ENCODE peak calls at places on chromosomes 12 and 14, in four cellular contexts. X, R, M and B are unnamed samples.

GRCh38 chr14:35435177-35435576 is 30.6 kb upstream of the NFKBIA start:
- DNase-seq in X (no peak), R (no peak), M (peak; percentile 22), B (no peak)

GRCh38 chr14:48391661-48392060 is 716.3 kb upstream of the MDGA2 start:
- DNase-seq in X (no peak), R (no peak), M (no peak), B (no peak)

GRCh38 chr14:104387385-104388010 is 192.1 kb upstream of the C14orf180 start:
- DNase-seq in X (no peak), R (no peak), M (no peak), B (no peak)

GRCh38 chr14:25041484-25041883 is 8.5 kb downstream of the STXBP6 start:
- DNase-seq in X (no peak), R (no peak), M (no peak), B (no peak)

GRCh38 chr12:48998497-48999353 is 450 bp downstream of the DDN start:
- DNase-seq in X (no peak), R (peak; percentile 60), M (no peak), B (no peak)

GRCh38 chr14:69500736-69501135 is 16.2 kb downstream of the PLEKHD1 start:
- DNase-seq in X (no peak), R (no peak), M (no peak), B (no peak)

GRCh38 chr14:49303952-49304516 is 282.1 kb downstream of the RPS29 start:
- DNase-seq in X (no peak), R (no peak), M (no peak), B (peak; percentile 61)

GRCh38 chr12:105843989-105844768 is 294.6 kb downstream of the NUAK1 start:
- DNase-seq in X (no peak), R (no peak), M (peak; percentile 9), B (no peak)

GRCh38 chr12:40039598-40039997 is 66.3 kb downstream of the SLC2A13 start:
- DNase-seq in X (no peak), R (no peak), M (no peak), B (no peak)

GRCh38 chr12:50925342-50925651 is 27.0 kb upstream of the HIGD1C start:
- DNase-seq in X (no peak), R (no peak), M (no peak), B (no peak)

GRCh38 chr14:102462391-102462790 is 47.2 kb downstream of the ANKRD9 start:
- DNase-seq in X (no peak), R (no peak), M (no peak), B (no peak)

GRCh38 chr12:68397566-68398158 is 65.5 kb upstream of the MDM1 start:
- DNase-seq in X (no peak), R (no peak), M (no peak), B (no peak)

GRCh38 chr14:92898732-92899131 is 24.2 kb upstream of the CHGA start:
- DNase-seq in X (no peak), R (no peak), M (no peak), B (no peak)

GRCh38 chr12:89880695-89881350 is 172.2 kb upstream of the ATP2B1 start:
- DNase-seq in X (no peak), R (no peak), M (no peak), B (no peak)

GRCh38 chr14:31172084-31172483 is 35.5 kb downstream of the HECTD1 start:
- DNase-seq in X (no peak), R (no peak), M (no peak), B (no peak)

GRCh38 chr14:54512393-54512792 is 2.7 kb downstream of the CGRRF1 start:
- DNase-seq in X (no peak), R (no peak), M (no peak), B (no peak)

GRCh38 chr12:127785535-127785934 is 481.4 kb upstream of the TMEM132C start:
- DNase-seq in X (no peak), R (no peak), M (no peak), B (no peak)

GRCh38 chr12:116714175-116714574 is 23.7 kb downstream of the SPRING1 start:
- DNase-seq in X (no peak), R (no peak), M (no peak), B (no peak)

GRCh38 chr14:94123868-94124267 is 5.5 kb downstream of the IFI27L2 start:
- DNase-seq in X (peak; percentile 16), R (no peak), M (no peak), B (no peak)

GRCh38 chr12:26318661-26319068 is 123.3 kb downstream of the SSPN start:
- DNase-seq in X (peak; percentile 73), R (no peak), M (peak; percentile 51), B (peak; percentile 2)

GRCh38 chr14:37584211-37585100 is 10.6 kb downstream of the FOXA1 start:
- DNase-seq in X (no peak), R (no peak), M (no peak), B (no peak)

GRCh38 chr12:107884769-107885694 is 110.5 kb downstream of the ASCL4 start:
- DNase-seq in X (peak; percentile 58), R (peak; percentile 61), M (peak; percentile 67), B (peak; percentile 63)

GRCh38 chr14:89351364-89351957 is 65.6 kb downstream of the FOXN3 start:
- DNase-seq in X (peak; percentile 98), R (peak; percentile 29), M (no peak), B (peak; percentile 51)

GRCh38 chr12:123076604-123077297 is 74.1 kb downstream of the PITPNM2 start:
- DNase-seq in X (no peak), R (no peak), M (no peak), B (no peak)

GRCh38 chr12:57342207-57342691 is 88.6 kb downstream of the R3HDM2 start:
- DNase-seq in X (no peak), R (peak; percentile 71), M (peak; percentile 15), B (peak; percentile 59)

GRCh38 chr14:83757896-83758295 is 1772.0 kb upstream of the FLRT2 start:
- DNase-seq in X (no peak), R (no peak), M (no peak), B (no peak)

GRCh38 chr12:121649819-121650353 is 19.6 kb downstream of the MORN3 start:
- DNase-seq in X (no peak), R (no peak), M (peak; percentile 88), B (no peak)

GRCh38 chr12:80432061-80432460 is 12.0 kb upstream of the PTPRQ start:
- DNase-seq in X (no peak), R (no peak), M (no peak), B (no peak)

GRCh38 chr14:103999795-104000440 is 57.6 kb upstream of the RD3L start:
- DNase-seq in X (no peak), R (no peak), M (no peak), B (no peak)

GRCh38 chr12:46389130-46389616 is 16.6 kb upstream of the SLC38A2 start:
- DNase-seq in X (no peak), R (no peak), M (no peak), B (no peak)

GRCh38 chr12:46390881-46391280 is 18.3 kb upstream of the SLC38A2 start:
- DNase-seq in X (peak; percentile 57), R (no peak), M (no peak), B (no peak)

GRCh38 chr12:46388427-46388992 is 15.9 kb upstream of the SLC38A2 start:
- DNase-seq in X (no peak), R (no peak), M (no peak), B (no peak)

GRCh38 chr12:46390304-46390703 is 17.7 kb upstream of the SLC38A2 start:
- DNase-seq in X (peak; percentile 46), R (no peak), M (no peak), B (no peak)

GRCh38 chr12:46391630-46392029 is 19.1 kb upstream of the SLC38A2 start:
- DNase-seq in X (no peak), R (no peak), M (no peak), B (no peak)
- H3K4me3 ChIP-seq in X (no peak overlapping the region), R (no peak overlapping the region), M (no peak overlapping the region), B (no peak overlapping the region)

GRCh38 chr12:104519190-104519857 is 62.6 kb downstream of the CHST11 start:
- DNase-seq in X (no peak), R (no peak), M (no peak), B (no peak)

GRCh38 chr12:104521731-104522130 is 65.0 kb downstream of the CHST11 start:
- DNase-seq in X (no peak), R (no peak), M (no peak), B (no peak)

GRCh38 chr12:104522985-104523719 is 66.4 kb downstream of the CHST11 start:
- DNase-seq in X (no peak), R (no peak), M (no peak), B (no peak)

GRCh38 chr12:104517880-104518279 is 61.1 kb downstream of the CHST11 start:
- DNase-seq in X (no peak), R (no peak), M (no peak), B (no peak)

GRCh38 chr12:104520242-104520900 is 63.6 kb downstream of the CHST11 start:
- DNase-seq in X (no peak), R (no peak), M (no peak), B (no peak)
- TF ChIP-seq RNF2 in X (no peak), R (no peak), M (no peak), B (no peak)

GRCh38 chr12:117890137-117890536 is 78.7 kb downstream of the KSR2 start:
- DNase-seq in X (no peak), R (peak; percentile 34), M (no peak), B (no peak)

GRCh38 chr12:117892441-117892840 is 76.3 kb downstream of the KSR2 start:
- DNase-seq in X (no peak), R (no peak), M (no peak), B (no peak)

GRCh38 chr12:117890644-117891043 is 78.1 kb downstream of the KSR2 start:
- DNase-seq in X (no peak), R (no peak), M (no peak), B (no peak)

GRCh38 chr12:117885211-117885610 is 83.6 kb downstream of the KSR2 start:
- DNase-seq in X (no peak), R (no peak), M (no peak), B (no peak)

DNA sequence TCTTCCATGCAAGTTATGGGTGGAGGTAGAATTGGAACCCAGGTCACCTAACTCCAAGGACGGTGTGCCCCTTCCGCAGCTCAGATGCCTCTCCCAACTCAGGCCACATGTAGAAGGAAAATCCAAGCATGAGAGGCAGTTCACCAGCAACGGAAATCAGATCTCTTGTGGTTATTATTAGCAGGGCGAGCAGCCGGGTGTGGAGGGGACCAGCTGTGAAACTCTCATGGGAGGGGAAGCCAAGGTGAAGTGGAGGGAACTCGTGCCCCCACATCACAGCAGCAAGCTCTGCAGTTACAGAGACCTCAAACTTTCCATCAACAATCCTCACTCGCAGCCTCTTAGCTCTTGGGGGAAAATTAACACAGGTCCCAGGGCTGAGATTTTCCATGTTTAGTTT is 79.7 kb downstream of the KSR2 start:
- DNase-seq in X (no peak), R (no peak), M (no peak), B (no peak)
- H3K4me3 ChIP-seq in X (no peak overlapping the region), R (no peak overlapping the region), M (no peak overlapping the region), B (no peak overlapping the region)

GRCh38 chr14:100486025-100486828 is 101.0 kb downstream of the BEGAIN start:
- DNase-seq in X (peak; percentile 43), R (peak; percentile 35), M (peak; percentile 70), B (peak; percentile 94)

GRCh38 chr14:100488057-100488456 is 99.2 kb downstream of the BEGAIN start:
- DNase-seq in X (no peak), R (no peak), M (no peak), B (no peak)

GRCh38 chr14:100487304-100487703 is 99.9 kb downstream of the BEGAIN start:
- DNase-seq in X (no peak), R (no peak), M (no peak), B (no peak)

GRCh38 chr14:100494645-100495044 is 92.6 kb downstream of the BEGAIN start:
- DNase-seq in X (no peak), R (no peak), M (no peak), B (no peak)

DNA sequence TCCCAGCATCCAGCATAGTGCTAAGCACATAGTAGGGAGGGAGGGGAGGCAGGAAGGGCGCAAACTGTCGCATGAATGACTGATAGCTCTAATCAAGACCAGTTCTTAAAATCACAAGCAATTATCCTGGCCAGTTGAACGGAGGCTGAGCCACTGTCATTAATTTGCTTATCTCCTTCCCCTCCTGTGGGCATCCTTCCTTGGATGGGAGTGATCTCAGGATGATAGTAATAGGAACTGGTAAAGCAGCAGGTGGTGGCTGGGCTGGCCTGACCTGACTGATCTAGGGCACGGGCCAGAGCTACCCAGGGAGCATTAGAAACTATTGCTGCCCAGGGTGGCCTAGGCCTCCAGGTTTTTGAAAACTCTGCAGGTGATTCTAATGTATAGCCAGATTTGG is 97.0 kb downstream of the BEGAIN start:
- DNase-seq in X (no peak), R (no peak), M (no peak), B (no peak)
- TF ChIP-seq RNF2 in X (no peak), R (no peak), M (no peak), B (no peak)